ENCODE peak calls at places on chromosome 12, in seven cellular contexts. T is right atrium auricular region, Y is fibroblast of lung, H is NCI-H1436, X is lower leg skin, K is memory B cell, W is PC-3. J is an unnamed sample.

GRCh38 chr12:54417712-54418440 is 1.2 kb downstream of the ITGA5 start:
- DNase-seq in T (no peak), Y (no peak), H (no peak), X (no peak), K (no peak), W (no peak), J (no peak)

GRCh38 chr12:356276-356988 is 32.7 kb downstream of the KDM5A start:
- DNase-seq in T (no peak), Y (no peak), H (no peak), X (no peak), K (no peak), W (no peak), J (no peak)

GRCh38 chr12:2138294-2138693 is 85.5 kb downstream of the CACNA1C start:
- DNase-seq in T (no peak), Y (no peak), H (no peak), X (no peak), K (no peak), W (no peak), J (no peak)

GRCh38 chr12:108734200-108734906 is 3.0 kb upstream of the CORO1C start:
- DNase-seq in T (no peak), Y (peak), H (no peak), X (peak), K (no peak), W (peak), J (peak)

GRCh38 chr12:41605528-41606295 is 417.6 kb downstream of the PDZRN4 start:
- DNase-seq in T (no peak), Y (peak), H (no peak), X (no peak), K (no peak), W (no peak), J (peak)

GRCh38 chr12:93419388-93420034 is 22.2 kb downstream of the UBE2N start:
- DNase-seq in T (no peak), Y (peak), H (peak), X (no peak), K (no peak), W (peak), J (peak)

GRCh38 chr12:116598341-116599284 is 39.4 kb downstream of the MAP1LC3B2 start:
- DNase-seq in T (no peak), Y (peak), H (no peak), X (no peak), K (no peak), W (peak), J (no peak)

GRCh38 chr12:29350080-29350479 is 30.9 kb downstream of the ERGIC2 start:
- DNase-seq in T (no peak), Y (peak), H (no peak), X (no peak), K (no peak), W (peak), J (no peak)

GRCh38 chr12:74725154-74725553 is 187.5 kb downstream of the ATXN7L3B start:
- DNase-seq in T (no peak), Y (no peak), H (no peak), X (no peak), K (no peak), W (peak), J (no peak)

GRCh38 chr12:75996907-75997447 is 34.6 kb downstream of the PHLDA1 start:
- DNase-seq in T (no peak), Y (no peak), H (no peak), X (no peak), K (no peak), W (peak), J (no peak)

GRCh38 chr12:12877789-12878455 is 13.4 kb upstream of the GPRC5A start:
- DNase-seq in T (no peak), Y (no peak), H (no peak), X (no peak), K (no peak), W (no peak), J (no peak)

J was measured in NCI-H526.